ENCODE peak calls at places on chromosomes 6 and 20, in ten cellular contexts. J is left ventricle myocardium inferior; D is ACHN; C is NCI-H2081; Q is naive thymus-derived CD8-positive, alpha-beta T cell; G is GM13976; K is stimulated activated CD4-positive, alpha-beta T cell treated with anti-CD3 and anti-CD28 coated beads, Interleukin-2, amount 100 ng/mL, for 48 hours; U is CD8-positive, alpha-beta memory T cell; F is activated naive CD4-positive, alpha-beta T cell treated with anti-CD3 and anti-CD28 coated beads for 36 hours; B is CD8-positive, alpha-beta T cell. T is an unnamed sample.

GRCh38 chr6:135299256-135299655 is 118.1 kb downstream of the MYB start:
- DNase-seq in J (no peak), D (no peak), C (no peak), Q (no peak), G (no peak), K (no peak), U (no peak), F (no peak), B (no peak), T (no peak)

GRCh38 chr6:56246941-56247653 is at the start of gene COL21A1:
- DNase-seq in J (peak), D (peak), C (no peak), Q (no peak), G (no peak), K (no peak), U (no peak), F (no peak), B (no peak), T (no peak)

GRCh38 chr6:34657307-34657978 is 39.1 kb downstream of the ILRUN start:
- DNase-seq in J (no peak), D (peak), C (no peak), Q (peak), G (no peak), K (no peak), U (no peak), F (peak), B (no peak), T (peak)

GRCh38 chr6:138454976-138455706 is 44.2 kb downstream of the NHSL1 start:
- DNase-seq in J (no peak), D (no peak), C (no peak), Q (peak), G (no peak), K (no peak), U (peak), F (peak), B (peak), T (peak)

GRCh38 chr20:50569864-50570836 is 60.0 kb downstream of the PTPN1 start:
- DNase-seq in J (no peak), D (peak), C (no peak), Q (peak), G (peak), K (no peak), U (no peak), F (peak), B (peak), T (peak)

GRCh38 chr20:24953204-24953565 is 4.1 kb downstream of the CST7 start:
- DNase-seq in J (no peak), D (no peak), C (no peak), Q (no peak), G (peak), K (no peak), U (no peak), F (no peak), B (no peak), T (no peak)

GRCh38 chr6:41731561-41732086 is 3.8 kb downstream of the TFEB start:
- DNase-seq in J (no peak), D (no peak), C (no peak), Q (no peak), G (no peak), K (no peak), U (no peak), F (no peak), B (no peak), T (no peak)

GRCh38 chr20:20628314-20628713 is 84.1 kb downstream of the RALGAPA2 start:
- DNase-seq in J (no peak), D (no peak), C (no peak), Q (no peak), G (no peak), K (no peak), U (no peak), F (no peak), B (no peak), T (no peak)

GRCh38 chr6:104625536-104625935 is 234.2 kb downstream of the HACE1 start:
- DNase-seq in J (no peak), D (no peak), C (no peak), Q (no peak), G (no peak), K (no peak), U (no peak), F (no peak), B (no peak), T (no peak)

GRCh38 chr6:4225207-4225872 is 90.0 kb upstream of the ECI2 start:
- DNase-seq in J (no peak), D (no peak), C (no peak), Q (no peak), G (no peak), K (no peak), U (no peak), F (no peak), B (no peak), T (no peak)

GRCh38 chr6:16671302-16672289 is 89.7 kb downstream of the ATXN1 start:
- DNase-seq in J (no peak), D (no peak), C (no peak), Q (no peak), G (no peak), K (no peak), U (no peak), F (no peak), B (no peak), T (no peak)

GRCh38 chr6:167778497-167779122 is 48.1 kb upstream of the AFDN start:
- DNase-seq in J (no peak), D (no peak), C (no peak), Q (no peak), G (no peak), K (no peak), U (no peak), F (no peak), B (no peak), T (no peak)

GRCh38 chr6:30127238-30128093 is 8.5 kb upstream of the TRIM40 start:
- DNase-seq in J (no peak), D (no peak), C (no peak), Q (no peak), G (no peak), K (no peak), U (no peak), F (no peak), B (no peak), T (no peak)

GRCh38 chr6:81553246-81553645 is 199.2 kb downstream of the TENT5A start:
- DNase-seq in J (no peak), D (no peak), C (no peak), Q (no peak), G (no peak), K (no peak), U (no peak), F (no peak), B (no peak), T (no peak)

GRCh38 chr6:41459738-41460137 is 86.4 kb upstream of the FOXP4 start:
- DNase-seq in J (no peak), D (no peak), C (no peak), Q (no peak), G (no peak), K (no peak), U (no peak), F (no peak), B (no peak), T (no peak)

GRCh38 chr6:50264995-50265571 is 215.4 kb upstream of the DEFB112 start:
- DNase-seq in J (no peak), D (peak), C (no peak), Q (no peak), G (no peak), K (no peak), U (no peak), F (no peak), B (no peak), T (no peak)

GRCh38 chr6:52389626-52390360 is 27.8 kb downstream of the PAQR8 start:
- DNase-seq in J (peak), D (peak), C (peak), Q (peak), G (peak), K (no peak), U (peak), F (peak), B (peak), T (peak)